ENCODE peak calls at places on chromosomes 4 and X, in five cellular contexts. N, R, U, G and A are unnamed samples.
A peak's percentile ranks its signal among the peaks of the same experiment; 100 is the strongest.

GRCh38 chr4:153205028-153205648 is 895 bp downstream of the TRIM2 start:
- DNase-seq in N (no peak), R (no peak), U (no peak), G (no peak), A (no peak)

GRCh38 chr4:98838977-98839618 is 89.8 kb downstream of the EIF4E start:
- DNase-seq in N (no peak), R (peak; percentile 44), U (no peak), G (no peak), A (no peak)

GRCh38 chr4:22877653-22878052 is 184.9 kb downstream of the GBA3 start:
- DNase-seq in N (no peak), R (no peak), U (no peak), G (no peak), A (no peak)

GRCh38 chrX:700936-701335 is 70.3 kb downstream of the SHOX start:
- DNase-seq in N (no peak), R (no peak), U (no peak), G (no peak), A (no peak)

GRCh38 chr4:159105761-159106243 is 2.9 kb downstream of the RAPGEF2 start:
- DNase-seq in N (no peak), R (no peak), U (no peak), G (no peak), A (no peak)

GRCh38 chrX:20066968-20067708 is 49.6 kb downstream of the MAP7D2 start:
- DNase-seq in N (no peak), R (no peak), U (no peak), G (peak; percentile 67), A (peak; percentile 24)

GRCh38 chr4:153181293-153182080 is 22.8 kb upstream of the TRIM2 start:
- DNase-seq in N (no peak), R (no peak), U (peak; percentile 73), G (no peak), A (no peak)

GRCh38 chrX:124042042-124042441 is 80.5 kb downstream of the STAG2 start:
- DNase-seq in N (no peak), R (no peak), U (no peak), G (no peak), A (no peak)

GRCh38 chrX:132216806-132217202 is 2.4 kb downstream of the RAP2C start:
- DNase-seq in N (no peak), R (no peak), U (no peak), G (no peak), A (no peak)

GRCh38 chr4:26590639-26591038 is 6.8 kb downstream of the TBC1D19 start:
- DNase-seq in N (no peak), R (no peak), U (no peak), G (no peak), A (no peak)

GRCh38 chr4:92047209-92047877 is 256.4 kb upstream of the GRID2 start:
- DNase-seq in N (no peak), R (no peak), U (no peak), G (no peak), A (no peak)

GRCh38 chrX:132622130-132622529 is 133.3 kb upstream of the MBNL3 start:
- DNase-seq in N (no peak), R (no peak), U (no peak), G (no peak), A (no peak)

GRCh38 chr4:152257601-152258066 is 278.3 kb downstream of the FBXW7 start:
- DNase-seq in N (no peak), R (no peak), U (no peak), G (no peak), A (no peak)

GRCh38 chrX:120769576-120770341 is 105.9 kb downstream of the CT47B1 start:
- DNase-seq in N (no peak), R (no peak), U (no peak), G (peak; percentile 68), A (no peak)

GRCh38 chrX:97984641-97985040 is 1100.9 kb downstream of the RPA4 start:
- DNase-seq in N (no peak), R (no peak), U (no peak), G (peak; percentile 72), A (no peak)

GRCh38 chr4:165461176-165461835 is 82.5 kb downstream of the CPE start:
- DNase-seq in N (no peak), R (no peak), U (no peak), G (no peak), A (peak; percentile 32)

GRCh38 chr4:6258026-6258360 is 11.7 kb upstream of the WFS1 start:
- DNase-seq in N (peak; percentile 33), R (no peak), U (no peak), G (no peak), A (no peak)

GRCh38 chr4:7371122-7371941 is 63.4 kb downstream of the PSAPL1 start:
- DNase-seq in N (no peak), R (no peak), U (no peak), G (no peak), A (no peak)

GRCh38 chr4:155419266-155419665 is 42.5 kb upstream of the MAP9 start:
- DNase-seq in N (no peak), R (no peak), U (no peak), G (no peak), A (no peak)

GRCh38 chr4:153281476-153281875 is 63.0 kb upstream of the MND1 start:
- DNase-seq in N (no peak), R (no peak), U (no peak), G (no peak), A (no peak)

GRCh38 chr4:139609647-139610046 is 53.6 kb upstream of the SETD7 start:
- DNase-seq in N (no peak), R (no peak), U (no peak), G (no peak), A (no peak)

GRCh38 chrX:55489315-55490009 is at the start of gene USP51:
- DNase-seq in N (peak; percentile 82), R (peak; percentile 48), U (peak; percentile 67), G (peak; percentile 5), A (peak; percentile 52)

GRCh38 chrX:13164611-13165010 is 120.2 kb upstream of the FAM9C start:
- DNase-seq in N (no peak), R (no peak), U (no peak), G (no peak), A (no peak)

GRCh38 chrX:9647475-9647874 is 118.2 kb downstream of the GPR143 start:
- DNase-seq in N (no peak), R (no peak), U (no peak), G (no peak), A (no peak)

GRCh38 chr4:128061566-128062536 is 739 bp downstream of the LARP1B start:
- DNase-seq in N (peak; percentile 95), R (peak; percentile 67), U (peak; percentile 75), G (peak; percentile 79), A (peak; percentile 35)

GRCh38 chr4:77817304-77818076 is 1.7 kb downstream of the CNOT6L start:
- DNase-seq in N (no peak), R (no peak), U (no peak), G (peak; percentile 73), A (no peak)

GRCh38 chr4:184457530-184458249 is 16.7 kb downstream of the IRF2 start:
- DNase-seq in N (no peak), R (no peak), U (no peak), G (peak; percentile 78), A (no peak)

GRCh38 chrX:109774706-109775105 is 41.6 kb upstream of the ACSL4 start:
- DNase-seq in N (no peak), R (no peak), U (no peak), G (no peak), A (no peak)

GRCh38 chr4:95415346-95415771 is 133.4 kb downstream of the UNC5C start:
- DNase-seq in N (no peak), R (no peak), U (no peak), G (no peak), A (no peak)

GRCh38 chr4:145583656-145584055 is 35.5 kb upstream of the MMAA start:
- DNase-seq in N (no peak), R (no peak), U (no peak), G (no peak), A (no peak)

GRCh38 chr4:8224596-8225289 is 25.7 kb downstream of the SH3TC1 start:
- DNase-seq in N (peak; percentile 70), R (no peak), U (no peak), G (no peak), A (no peak)

GRCh38 chr4:39286263-39286662 is 79.9 kb downstream of the RFC1 start:
- DNase-seq in N (no peak), R (no peak), U (no peak), G (no peak), A (no peak)

GRCh38 chr4:79249879-79250503 is 75.9 kb downstream of the NAA11 start:
- DNase-seq in N (no peak), R (no peak), U (no peak), G (no peak), A (no peak)

GRCh38 chr4:168739851-168740250 is 243.0 kb downstream of the PALLD start:
- DNase-seq in N (no peak), R (no peak), U (no peak), G (no peak), A (no peak)

GRCh38 chr4:168743576-168743975 is 246.7 kb downstream of the PALLD start:
- DNase-seq in N (no peak), R (no peak), U (no peak), G (no peak), A (peak; percentile 67)

GRCh38 chr4:168743131-168743530 is 246.3 kb downstream of the PALLD start:
- DNase-seq in N (no peak), R (no peak), U (no peak), G (no peak), A (no peak)

GRCh38 chr4:168741281-168742173 is 244.7 kb downstream of the PALLD start:
- DNase-seq in N (no peak), R (no peak), U (no peak), G (no peak), A (no peak)

GRCh38 chr4:168740686-168741085 is 243.8 kb downstream of the PALLD start:
- DNase-seq in N (no peak), R (no peak), U (no peak), G (no peak), A (no peak)
- H3K4me3 ChIP-seq in N (no peak overlapping the region), R (no peak overlapping the region), U (no peak overlapping the region), G (no peak overlapping the region), A (no peak overlapping the region)

DNA sequence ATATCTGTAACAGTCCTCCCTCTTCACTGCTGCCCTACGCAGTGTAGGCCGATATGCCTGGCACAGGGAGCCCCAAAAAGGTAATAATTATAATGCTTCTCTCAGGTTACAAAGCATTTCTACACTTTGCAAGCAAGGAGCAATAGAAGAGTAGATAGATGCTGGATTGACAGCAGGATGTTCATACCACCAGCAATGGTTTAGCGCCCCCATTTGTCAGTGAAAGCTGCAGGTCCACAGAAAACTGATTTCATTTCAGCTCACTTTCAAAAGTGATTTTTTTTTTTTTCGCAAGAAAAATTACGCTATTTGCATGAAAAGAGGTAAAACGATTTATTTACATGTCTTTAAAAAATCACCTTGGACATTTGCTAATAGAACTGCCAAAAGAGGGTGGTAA is 34.5 kb downstream of the HPF1 start:
- DNase-seq in N (no peak), R (no peak), U (no peak), G (peak; percentile 30), A (no peak)
- TF ChIP-seq CTCF in N (no peak), R (no peak), U (no peak), G (peak; percentile 72), A (no peak)

DNA sequence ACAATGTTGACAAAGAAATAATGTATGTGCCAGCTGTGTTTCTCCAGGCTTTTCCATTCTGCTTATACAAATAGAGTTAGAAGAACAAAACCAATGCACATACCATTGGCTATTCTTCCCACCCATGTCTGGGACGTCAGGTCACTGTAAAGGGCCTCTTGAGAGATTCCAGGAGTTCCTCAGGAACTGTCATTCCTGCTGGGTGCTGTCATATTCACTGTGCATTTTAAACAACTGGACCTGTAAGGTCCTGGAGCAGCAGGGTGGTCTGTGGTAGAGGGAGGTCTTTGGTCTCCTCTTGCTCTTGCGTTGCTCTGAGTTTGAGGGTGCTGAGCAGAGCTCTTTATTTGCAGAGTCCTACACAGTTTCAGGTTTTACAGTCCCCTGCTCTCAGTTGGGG is 74.6 kb upstream of the AP1S2 start:
- DNase-seq in N (no peak), R (no peak), U (no peak), G (no peak), A (no peak)
- H3K4me1 ChIP-seq in N (no peaks in the 10 kb centered on the region), R (no peaks in the 10 kb centered on the region), U (no peaks in the 10 kb centered on the region), G (peaks cover 24% of the 10 kb centered on the region), A (no peaks in the 10 kb centered on the region)

GRCh38 chr4:130147618-130148017 is 1051.7 kb downstream of the C4orf33 start:
- DNase-seq in N (no peak), R (no peak), U (no peak), G (no peak), A (no peak)
- H3K4me3 ChIP-seq in N (no peak overlapping the region), R (no peak overlapping the region), U (no peak overlapping the region), G (no peak overlapping the region), A (no peak overlapping the region)